ENCODE peak calls at places on chromosomes 13 and 19, in five cellular contexts. One of them, this sample, is unnamed.

GRCh38 chr19:49515767-49516166 is 3.3 kb downstream of the FCGRT start:
- DNase-seq in HTR-8/SVneo: no peak
- DNase-seq in T-cell: no peak
- DNase-seq in anterior cingulate cortex: peak
- DNase-seq in activated CD4-positive, alpha-beta T cell treated with anti-CD3 and anti-CD28 coated beads, Interleukin-2, amount 50 U/mL, for 48 hours: no peak
- DNase-seq in this sample: no peak

GRCh38 chr19:23378948-23379347 is 16.3 kb downstream of the ZNF91 start:
- DNase-seq in anterior cingulate cortex: no peak
- DNase-seq in T-cell: no peak
- DNase-seq in HTR-8/SVneo: no peak
- DNase-seq in activated CD4-positive, alpha-beta T cell treated with anti-CD3 and anti-CD28 coated beads, Interleukin-2, amount 50 U/mL, for 48 hours: no peak
- DNase-seq in this sample: no peak

GRCh38 chr13:99977912-99978780 is 3.4 kb upstream of the ZIC2 start:
- DNase-seq in activated CD4-positive, alpha-beta T cell treated with anti-CD3 and anti-CD28 coated beads, Interleukin-2, amount 50 U/mL, for 48 hours: peak
- DNase-seq in T-cell: no peak
- DNase-seq in anterior cingulate cortex: no peak
- DNase-seq in HTR-8/SVneo: no peak
- DNase-seq in this sample: no peak

GRCh38 chr13:97279913-97280312 is 57.8 kb downstream of the MBNL2 start:
- DNase-seq in anterior cingulate cortex: no peak
- DNase-seq in T-cell: no peak
- DNase-seq in HTR-8/SVneo: no peak
- DNase-seq in activated CD4-positive, alpha-beta T cell treated with anti-CD3 and anti-CD28 coated beads, Interleukin-2, amount 50 U/mL, for 48 hours: no peak
- DNase-seq in this sample: no peak

GRCh38 chr19:35090795-35091214 is 24.8 kb upstream of the FXYD3 start:
- DNase-seq in HTR-8/SVneo: no peak
- DNase-seq in T-cell: no peak
- DNase-seq in anterior cingulate cortex: no peak
- DNase-seq in activated CD4-positive, alpha-beta T cell treated with anti-CD3 and anti-CD28 coated beads, Interleukin-2, amount 50 U/mL, for 48 hours: no peak
- DNase-seq in this sample: no peak

GRCh38 chr13:91544723-91545122 is 146.3 kb downstream of the GPC5 start:
- DNase-seq in anterior cingulate cortex: no peak
- DNase-seq in activated CD4-positive, alpha-beta T cell treated with anti-CD3 and anti-CD28 coated beads, Interleukin-2, amount 50 U/mL, for 48 hours: no peak
- DNase-seq in T-cell: no peak
- DNase-seq in HTR-8/SVneo: no peak
- DNase-seq in this sample: no peak

GRCh38 chr13:27338816-27339215 is 68.2 kb downstream of the RASL11A start:
- DNase-seq in T-cell: no peak
- DNase-seq in anterior cingulate cortex: no peak
- DNase-seq in activated CD4-positive, alpha-beta T cell treated with anti-CD3 and anti-CD28 coated beads, Interleukin-2, amount 50 U/mL, for 48 hours: no peak
- DNase-seq in HTR-8/SVneo: no peak
- DNase-seq in this sample: no peak

GRCh38 chr13:103161476-103161875 is 95.3 kb upstream of the SLC10A2 start:
- DNase-seq in HTR-8/SVneo: no peak
- DNase-seq in anterior cingulate cortex: no peak
- DNase-seq in activated CD4-positive, alpha-beta T cell treated with anti-CD3 and anti-CD28 coated beads, Interleukin-2, amount 50 U/mL, for 48 hours: no peak
- DNase-seq in T-cell: no peak
- DNase-seq in this sample: no peak

GRCh38 chr19:845707-846481 is 5.1 kb downstream of the PRTN3 start:
- DNase-seq in T-cell: no peak
- DNase-seq in activated CD4-positive, alpha-beta T cell treated with anti-CD3 and anti-CD28 coated beads, Interleukin-2, amount 50 U/mL, for 48 hours: no peak
- DNase-seq in HTR-8/SVneo: no peak
- DNase-seq in anterior cingulate cortex: no peak
- DNase-seq in this sample: no peak

GRCh38 chr13:112065521-112065866 is 1.5 kb upstream of the SOX1 start:
- DNase-seq in T-cell: no peak
- DNase-seq in activated CD4-positive, alpha-beta T cell treated with anti-CD3 and anti-CD28 coated beads, Interleukin-2, amount 50 U/mL, for 48 hours: no peak
- DNase-seq in HTR-8/SVneo: no peak
- DNase-seq in anterior cingulate cortex: no peak
- DNase-seq in this sample: no peak

GRCh38 chr19:47776568-47776967 is 1.9 kb upstream of the SELENOW start:
- DNase-seq in activated CD4-positive, alpha-beta T cell treated with anti-CD3 and anti-CD28 coated beads, Interleukin-2, amount 50 U/mL, for 48 hours: no peak
- DNase-seq in anterior cingulate cortex: no peak
- DNase-seq in T-cell: no peak
- DNase-seq in HTR-8/SVneo: no peak
- DNase-seq in this sample: no peak

GRCh38 chr13:98761126-98761978 is 8.9 kb upstream of the SLC15A1 start:
- DNase-seq in T-cell: no peak
- DNase-seq in HTR-8/SVneo: no peak
- DNase-seq in activated CD4-positive, alpha-beta T cell treated with anti-CD3 and anti-CD28 coated beads, Interleukin-2, amount 50 U/mL, for 48 hours: no peak
- DNase-seq in anterior cingulate cortex: no peak
- DNase-seq in this sample: no peak

GRCh38 chr13:84925443-84925842 is 873.8 kb downstream of the SLITRK6 start:
- DNase-seq in HTR-8/SVneo: peak
- DNase-seq in activated CD4-positive, alpha-beta T cell treated with anti-CD3 and anti-CD28 coated beads, Interleukin-2, amount 50 U/mL, for 48 hours: no peak
- DNase-seq in T-cell: no peak
- DNase-seq in anterior cingulate cortex: no peak
- DNase-seq in this sample: peak

GRCh38 chr19:42199440-42200115 is 17.9 kb downstream of the DEDD2 start:
- DNase-seq in activated CD4-positive, alpha-beta T cell treated with anti-CD3 and anti-CD28 coated beads, Interleukin-2, amount 50 U/mL, for 48 hours: peak
- DNase-seq in anterior cingulate cortex: no peak
- DNase-seq in T-cell: peak
- DNase-seq in HTR-8/SVneo: no peak
- DNase-seq in this sample: no peak

GRCh38 chr19:23771761-23772667 is 13.3 kb upstream of the ZNF681 start:
- DNase-seq in T-cell: no peak
- DNase-seq in HTR-8/SVneo: no peak
- DNase-seq in activated CD4-positive, alpha-beta T cell treated with anti-CD3 and anti-CD28 coated beads, Interleukin-2, amount 50 U/mL, for 48 hours: no peak
- DNase-seq in anterior cingulate cortex: no peak
- DNase-seq in this sample: no peak

GRCh38 chr13:46396341-46396740 is 9.3 kb upstream of the RUBCNL start:
- DNase-seq in activated CD4-positive, alpha-beta T cell treated with anti-CD3 and anti-CD28 coated beads, Interleukin-2, amount 50 U/mL, for 48 hours: no peak
- DNase-seq in HTR-8/SVneo: no peak
- DNase-seq in anterior cingulate cortex: no peak
- DNase-seq in T-cell: no peak
- DNase-seq in this sample: no peak

GRCh38 chr13:27341616-27342015 is 71.0 kb downstream of the RASL11A start:
- DNase-seq in HTR-8/SVneo: no peak
- DNase-seq in anterior cingulate cortex: no peak
- DNase-seq in activated CD4-positive, alpha-beta T cell treated with anti-CD3 and anti-CD28 coated beads, Interleukin-2, amount 50 U/mL, for 48 hours: no peak
- DNase-seq in T-cell: no peak
- DNase-seq in this sample: no peak

GRCh38 chr19:2607712-2608601 is 94.5 kb downstream of the GNG7 start:
- DNase-seq in activated CD4-positive, alpha-beta T cell treated with anti-CD3 and anti-CD28 coated beads, Interleukin-2, amount 50 U/mL, for 48 hours: peak
- DNase-seq in T-cell: peak
- DNase-seq in anterior cingulate cortex: no peak
- DNase-seq in HTR-8/SVneo: no peak
- DNase-seq in this sample: no peak